ENCODE peak calls at places on chromosomes 3 and 15, in seven cellular contexts. X is testis, S is tibial nerve, N is IMR-90, I is heart left ventricle, E is A549, H is right lobe of liver. F is an unnamed sample.

GRCh38 chr3:81689617-81690016 is 71.8 kb downstream of the GBE1 start:
- DNase-seq in H (no peak), I (no peak), E (no peak), N (no peak), S (no peak), X (no peak), F (no peak)

GRCh38 chr15:69997701-69998273 is 99.9 kb downstream of the TLE3 start:
- DNase-seq in X (no peak), H (peak), S (no peak), N (peak), I (no peak), E (no peak), F (no peak)

GRCh38 chr15:69398541-69398940 is 15.6 kb upstream of the KIF23 start:
- DNase-seq in X (no peak), S (no peak), N (peak), H (no peak), I (no peak), E (no peak), F (no peak)

GRCh38 chr15:78234515-78235040 is at the start of gene ACSBG1:
- DNase-seq in I (no peak), S (no peak), E (no peak), H (no peak), X (no peak), N (no peak), F (no peak)

GRCh38 chr15:79322306-79322705 is 11.4 kb downstream of the TMED3 start:
- DNase-seq in I (no peak), H (no peak), S (no peak), N (no peak), E (no peak), X (no peak), F (no peak)

GRCh38 chr3:13549513-13550256 is 760 bp downstream of the FBLN2 start:
- DNase-seq in N (no peak), X (no peak), E (no peak), H (no peak), I (peak), S (no peak), F (no peak)

GRCh38 chr15:46366360-46367007 is 731.7 kb downstream of the SQOR start:
- DNase-seq in H (no peak), N (no peak), I (no peak), X (no peak), S (no peak), E (no peak), F (no peak)

GRCh38 chr15:70783610-70784021 is 20.3 kb upstream of the UACA start:
- DNase-seq in I (no peak), S (no peak), E (no peak), N (peak), X (no peak), H (no peak), F (no peak)

GRCh38 chr15:101201411-101202174 is 50.3 kb downstream of the CHSY1 start:
- DNase-seq in X (peak), H (peak), E (peak), S (peak), N (peak), I (peak), F (peak)

GRCh38 chr3:125443923-125444322 is 68.8 kb upstream of the ZNF148 start:
- DNase-seq in H (no peak), I (no peak), S (no peak), N (peak), E (no peak), X (no peak), F (no peak)

GRCh38 chr15:60563539-60564404 is 84.8 kb upstream of the ICE2 start:
- DNase-seq in H (no peak), I (no peak), E (no peak), X (no peak), S (no peak), N (no peak), F (no peak)

GRCh38 chr15:31571676-31572075 is 245.0 kb downstream of the KLF13 start:
- DNase-seq in E (no peak), H (no peak), S (no peak), X (no peak), I (no peak), N (peak), F (no peak)

GRCh38 chr15:81001180-81002003 is 669 bp downstream of the TLNRD1 start:
- DNase-seq in I (peak), X (peak), N (peak), E (peak), S (peak), H (peak), F (peak)

GRCh38 chr15:85707519-85708338 is 87.0 kb downstream of the KLHL25 start:
- DNase-seq in S (no peak), I (no peak), E (no peak), N (peak), H (no peak), X (no peak), F (no peak)

GRCh38 chr3:58899953-58900298 is 149.9 kb downstream of the CFAP20DC start:
- DNase-seq in I (no peak), N (no peak), H (no peak), S (no peak), E (no peak), X (no peak), F (no peak)

GRCh38 chr15:39748276-39748675 is 34.4 kb downstream of the FSIP1 start:
- DNase-seq in X (no peak), S (no peak), N (no peak), E (no peak), I (no peak), H (no peak), F (no peak)

GRCh38 chr3:73813291-73813977 is 188.7 kb upstream of the PDZRN3 start:
- DNase-seq in S (no peak), I (no peak), N (no peak), H (no peak), X (no peak), E (no peak), F (peak)
- H3K4me3 ChIP-seq in S (no peak), I (no peak), N (no peak), H (no peak), X (no peak), E (no peak), F (no peak)

GRCh38 chr3:66382142-66382541 is 118.7 kb downstream of the LRIG1 start:
- DNase-seq in X (no peak), H (no peak), E (no peak), N (no peak), I (no peak), S (no peak), F (no peak)

GRCh38 chr3:66379565-66379964 is 121.3 kb downstream of the LRIG1 start:
- DNase-seq in X (no peak), S (no peak), E (no peak), H (no peak), I (no peak), N (no peak), F (no peak)

GRCh38 chr3:66378256-66378655 is 122.6 kb downstream of the LRIG1 start:
- DNase-seq in S (no peak), E (peak), N (peak), I (no peak), X (no peak), H (no peak), F (no peak)

GRCh38 chr3:66381621-66382020 is 119.2 kb downstream of the LRIG1 start:
- DNase-seq in S (no peak), X (no peak), E (no peak), I (no peak), H (no peak), N (no peak), F (no peak)

DNA sequence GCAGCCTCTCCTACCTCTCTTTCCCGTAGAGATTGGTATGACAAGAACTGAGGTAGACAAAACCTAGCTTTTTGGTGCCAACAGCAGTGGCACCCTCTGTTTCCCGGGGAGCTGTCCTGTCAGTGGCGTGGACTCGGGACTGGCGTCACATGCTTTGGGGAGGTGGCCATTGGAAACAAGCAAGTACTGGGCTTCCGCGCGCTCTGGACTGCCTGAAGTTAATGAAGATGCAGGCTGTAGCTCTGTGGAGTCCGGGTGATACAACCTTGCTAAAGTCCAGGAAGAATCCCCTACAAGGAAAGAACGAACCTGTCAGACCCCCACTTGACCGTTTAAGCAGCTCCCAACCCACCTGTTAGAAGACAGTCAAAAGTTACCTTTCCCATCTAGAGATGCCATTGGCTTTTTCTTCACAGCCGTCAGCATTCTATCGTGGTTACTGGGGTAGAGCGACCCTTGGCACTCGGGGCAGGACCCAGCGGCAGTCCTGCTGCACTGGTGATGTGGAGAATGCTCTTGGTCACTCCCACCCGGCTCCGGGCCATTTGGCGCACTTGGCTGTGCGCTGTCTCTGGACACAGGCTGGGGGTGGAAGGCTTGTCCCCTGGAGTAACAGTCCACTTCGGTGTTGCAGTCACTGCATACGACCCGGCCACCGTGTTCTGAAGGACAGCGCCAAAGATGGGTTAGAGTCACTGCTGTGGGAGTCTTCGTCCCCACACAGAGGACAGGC is 120.5 kb downstream of the LRIG1 start:
- DNase-seq in S (no peak), H (no peak), I (no peak), N (no peak), X (no peak), E (no peak), F (no peak)
- TF ChIP-seq POLR2A in S (no peak), H (no peak), I (no peak), N (no peak), X (no peak), E (no peak), F (no peak)

GRCh38 chr3:41898631-41899030 is 63.3 kb downstream of the ULK4 start:
- DNase-seq in X (no peak), S (no peak), E (no peak), H (no peak), N (no peak), I (no peak), F (no peak)
- H3K4me3 ChIP-seq in X (no peak), S (no peak), E (no peak), H (no peak), N (no peak), I (no peak), F (no peak)

GRCh38 chr15:72474912-72475601 is 927 bp downstream of the ARIH1 start:
- DNase-seq in X (peak), I (peak), E (peak), N (peak), H (peak), S (peak), F (peak)
- TF ChIP-seq POLR2A in X (no peak), I (peak), E (peak), N (peak), H (peak), S (peak), F (peak)

DNA sequence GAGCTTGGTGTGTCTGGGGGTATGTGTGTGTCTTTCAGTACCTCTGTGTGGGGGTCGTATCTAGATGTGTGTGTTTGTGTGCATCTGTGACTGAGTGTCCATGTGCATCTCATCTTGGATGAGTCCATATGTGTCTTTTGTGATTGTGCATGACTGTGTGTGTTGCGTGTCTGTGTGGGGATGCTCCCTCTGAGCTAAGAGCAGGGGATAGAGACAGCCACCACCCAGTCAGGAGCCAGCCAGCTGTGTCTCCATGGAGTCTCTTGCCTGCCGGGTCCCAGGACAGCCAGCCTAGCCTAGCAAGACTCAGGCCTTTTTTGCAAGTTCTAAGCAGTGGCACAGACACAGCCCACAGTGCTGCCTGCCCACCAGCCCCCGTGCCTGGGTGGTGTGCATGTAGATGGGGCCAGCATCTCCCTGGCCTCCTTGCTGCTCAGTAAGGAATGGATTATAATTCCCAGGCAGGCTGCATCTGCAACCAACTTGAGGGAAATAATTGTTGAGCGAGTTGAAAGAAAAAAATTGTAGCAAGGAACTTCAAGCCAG is 36.1 kb upstream of the MRPS22 start:
- DNase-seq in X (no peak), S (no peak), I (no peak), N (no peak), H (no peak), E (no peak), F (no peak)
- H3K4me3 ChIP-seq in X (no peak), S (no peak), I (no peak), N (no peak), H (no peak), E (no peak), F (no peak)

GRCh38 chr3:98900265-98901031 is 1.0 kb downstream of the DCBLD2 start:
- DNase-seq in I (no peak), N (no peak), S (no peak), H (no peak), X (no peak), E (no peak), F (no peak)

GRCh38 chr3:98903099-98903498 is 1.6 kb upstream of the DCBLD2 start:
- DNase-seq in I (no peak), X (no peak), S (no peak), E (peak), H (no peak), N (no peak), F (no peak)

GRCh38 chr3:98902341-98902740 is 846 bp upstream of the DCBLD2 start:
- DNase-seq in I (no peak), S (no peak), N (no peak), X (no peak), H (no peak), E (no peak), F (no peak)

GRCh38 chr3:98901032-98901464 is 447 bp downstream of the DCBLD2 start:
- DNase-seq in E (no peak), H (peak), I (peak), X (peak), N (peak), S (peak), F (peak)

GRCh38 chr3:98901465-98902174 is at the start of gene DCBLD2:
- DNase-seq in X (peak), H (peak), E (peak), I (peak), N (peak), S (peak), F (peak)
- TF ChIP-seq POLR2A in X (peak), H (peak), E (peak), I (peak), N (peak), S (peak), F (peak)

GRCh38 chr3:86985427-86985826 is 5.5 kb downstream of the VGLL3 start:
- DNase-seq in N (no peak), H (no peak), S (no peak), X (no peak), I (no peak), E (no peak), F (no peak)

GRCh38 chr3:86986666-86987420 is 4.1 kb downstream of the VGLL3 start:
- DNase-seq in I (no peak), X (no peak), H (no peak), N (peak), S (no peak), E (no peak), F (no peak)

GRCh38 chr3:86988986-86989385 is 2.0 kb downstream of the VGLL3 start:
- DNase-seq in E (no peak), I (no peak), S (no peak), N (no peak), X (no peak), H (no peak), F (no peak)

GRCh38 chr3:86988235-86988634 is 2.7 kb downstream of the VGLL3 start:
- DNase-seq in H (no peak), E (no peak), I (no peak), S (no peak), N (peak), X (no peak), F (no peak)

GRCh38 chr3:86987421-86987715 is 3.6 kb downstream of the VGLL3 start:
- DNase-seq in I (no peak), S (no peak), X (no peak), N (no peak), H (no peak), E (no peak), F (no peak)
- H3K4me3 ChIP-seq in I (no peak), S (peak), X (no peak), N (peak), H (no peak), E (no peak), F (no peak)

DNA sequence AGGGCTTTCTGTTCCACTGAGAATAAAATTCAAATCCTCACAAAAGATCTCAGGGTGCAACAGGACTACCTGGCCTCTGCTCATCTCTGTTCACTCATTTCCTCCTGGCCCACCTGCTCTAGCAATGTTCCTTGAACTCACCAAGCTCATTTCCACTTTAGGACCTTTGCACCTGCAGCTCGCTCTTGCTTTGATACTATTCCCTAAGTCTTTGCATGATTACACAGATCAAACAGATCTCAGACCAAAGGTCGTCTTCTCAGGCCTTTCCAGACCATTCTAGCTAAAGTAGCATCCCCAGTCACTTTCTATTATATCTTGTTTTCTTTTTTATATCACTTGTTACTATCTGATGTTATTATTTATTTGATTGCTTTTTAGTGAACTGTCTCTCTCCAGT is 54.7 kb downstream of the B3GNT5 start:
- DNase-seq in I (no peak), E (no peak), N (no peak), H (no peak), X (no peak), S (no peak), F (no peak)
- TF ChIP-seq POLR2A in I (no peak), E (no peak), N (no peak), H (no peak), X (no peak), S (no peak), F (no peak)

DNA sequence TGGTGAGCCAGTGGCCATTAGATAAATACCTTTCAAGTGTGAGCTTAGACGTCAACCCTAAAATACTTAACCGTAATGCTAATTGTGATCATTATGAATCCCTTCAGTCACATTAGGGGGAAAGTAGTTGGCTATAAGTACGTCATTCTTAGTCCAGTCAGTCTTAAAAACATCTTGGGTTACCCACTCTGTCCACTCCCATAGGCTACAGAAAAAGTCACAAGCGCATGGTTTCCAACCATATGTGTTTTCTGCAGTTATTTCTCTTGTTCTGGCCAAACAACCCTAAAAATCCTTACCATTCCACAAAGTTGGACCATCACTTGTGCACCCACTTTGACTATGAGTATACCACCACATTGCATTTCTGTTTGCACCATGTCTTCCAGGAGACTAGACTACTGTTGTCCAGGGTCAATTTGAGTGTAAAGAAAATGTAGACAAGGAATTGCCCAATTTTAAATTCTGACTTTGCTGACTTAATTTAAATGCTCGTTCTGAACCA is 3.3 kb downstream of the RPL15 start:
- DNase-seq in I (no peak), X (no peak), S (no peak), E (no peak), H (no peak), N (no peak), F (no peak)
- H3K4me3 ChIP-seq in I (no peak), X (no peak), S (no peak), E (no peak), H (no peak), N (no peak), F (no peak)

F was measured in uterus.